ENCODE peak calls at places on chromosomes 4 and X, in ten cellular contexts. I is transverse colon, Q is HCT116, X is upper lobe of left lung, F is endothelial cell of umbilical vein, Z is suprapubic skin, M is breast epithelium, P is sigmoid colon, B is stomach, N is H1. K is an unnamed sample.
A peak's percentile ranks its signal among the peaks of the same experiment; 100 is the strongest.

GRCh38 chrX:68650491-68650890 is 3.0 kb downstream of the STARD8 start:
- DNase-seq in I (no peak), Q (no peak), X (no peak), F (no peak), Z (no peak), M (no peak), P (no peak), B (no peak), N (no peak), K (no peak)

GRCh38 chr4:1512738-1513660 is 106.8 kb upstream of the NKX1-1 start:
- DNase-seq in I (peak; percentile 25), Q (peak; percentile 15), X (peak; percentile 92), F (peak; percentile 5), Z (no peak), M (no peak), P (no peak), B (peak; percentile 62), N (peak; percentile 88), K (peak; percentile 25)

GRCh38 chr4:90641856-90642599 is 514.8 kb downstream of the CCSER1 start:
- DNase-seq in I (no peak), Q (no peak), X (no peak), F (no peak), Z (no peak), M (no peak), P (no peak), B (no peak), N (no peak), K (no peak)

GRCh38 chr4:184733654-184734524 is at the start of gene CENPU:
- DNase-seq in I (peak; percentile 97), Q (peak; percentile 91), X (peak; percentile 99), F (peak; percentile 99), Z (peak; percentile 96), M (peak; percentile 94), P (peak; percentile 97), B (peak; percentile 96), N (peak; percentile 99), K (peak; percentile 96)

GRCh38 chr4:42568610-42569207 is 88.2 kb downstream of the ATP8A1 start:
- DNase-seq in I (peak; percentile 72), Q (peak; percentile 59), X (no peak), F (peak; percentile 65), Z (no peak), M (peak; percentile 23), P (peak; percentile 72), B (peak; percentile 69), N (peak; percentile 54), K (peak; percentile 72)

GRCh38 chrX:101550362-101550761 is at the start of gene ARMCX1:
- DNase-seq in I (peak; percentile 57), Q (no peak), X (peak; percentile 68), F (peak; percentile 87), Z (peak; percentile 83), M (peak; percentile 34), P (peak; percentile 90), B (peak; percentile 49), N (peak; percentile 53), K (peak; percentile 60)

GRCh38 chrX:13051529-13052172 is 7.2 kb upstream of the FAM9C start:
- DNase-seq in I (no peak), Q (no peak), X (no peak), F (peak; percentile 87), Z (no peak), M (no peak), P (no peak), B (no peak), N (no peak), K (no peak)

GRCh38 chr4:78056265-78057129 is 626 bp upstream of the FRAS1 start:
- DNase-seq in I (peak; percentile 73), Q (peak; percentile 93), X (peak; percentile 59), F (peak; percentile 41), Z (peak; percentile 78), M (peak; percentile 63), P (peak; percentile 90), B (peak; percentile 81), N (peak; percentile 84), K (peak; percentile 94)

DNA sequence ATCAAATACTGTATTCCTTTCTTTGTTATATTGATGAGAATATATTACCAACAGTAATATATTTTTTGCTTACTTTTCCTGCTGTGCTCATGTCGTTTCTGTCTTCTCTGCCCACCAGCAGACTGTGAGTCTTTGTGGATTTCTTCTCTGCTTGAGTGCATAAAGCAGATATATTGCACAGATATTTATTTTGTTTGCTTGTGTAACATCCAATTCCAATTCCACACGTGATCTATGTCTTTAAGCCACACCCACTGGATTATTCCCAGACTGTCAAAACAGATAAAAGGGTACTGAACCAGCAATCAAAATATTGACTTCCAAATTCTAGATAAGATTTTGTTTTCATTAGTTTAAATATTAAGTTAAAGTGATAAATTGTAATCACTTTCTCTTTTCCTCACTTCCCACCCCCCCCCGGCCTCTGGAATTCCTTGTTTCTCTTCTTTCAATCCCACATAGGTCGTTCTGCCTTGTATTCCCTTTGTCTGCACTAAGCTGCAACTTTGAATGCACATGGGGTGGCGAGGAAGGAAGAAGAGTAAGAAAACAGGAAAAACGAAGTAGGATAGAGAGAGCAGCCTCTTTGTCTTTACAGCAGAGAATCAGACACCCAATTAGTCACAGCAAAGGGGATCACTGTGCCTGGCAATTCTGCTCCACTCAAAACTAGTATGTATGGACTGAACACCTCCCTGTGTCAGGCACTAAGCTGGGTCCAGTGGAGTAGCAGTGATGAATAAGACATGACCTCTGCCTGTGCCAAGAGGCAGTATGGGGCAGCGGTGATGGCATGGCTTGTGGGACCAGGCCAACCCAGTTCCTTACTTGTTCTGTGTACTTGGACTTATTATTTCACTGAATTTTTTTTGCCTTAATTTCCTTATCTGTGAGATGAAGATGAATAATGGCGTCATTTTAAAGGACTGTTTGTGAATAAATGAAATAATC is at the start of gene ADH1B:
- DNase-seq in I (no peak), Q (no peak), X (no peak), F (no peak), Z (no peak), M (no peak), P (no peak), B (no peak), N (no peak), K (no peak)
- TF ChIP-seq POLR2A in I (peak; percentile 41), Q (no peak), X (no peak), F (no peak), Z (no peak), M (peak; percentile 6), P (no peak), B (no peak), N (no peak), K (no peak)

DNA sequence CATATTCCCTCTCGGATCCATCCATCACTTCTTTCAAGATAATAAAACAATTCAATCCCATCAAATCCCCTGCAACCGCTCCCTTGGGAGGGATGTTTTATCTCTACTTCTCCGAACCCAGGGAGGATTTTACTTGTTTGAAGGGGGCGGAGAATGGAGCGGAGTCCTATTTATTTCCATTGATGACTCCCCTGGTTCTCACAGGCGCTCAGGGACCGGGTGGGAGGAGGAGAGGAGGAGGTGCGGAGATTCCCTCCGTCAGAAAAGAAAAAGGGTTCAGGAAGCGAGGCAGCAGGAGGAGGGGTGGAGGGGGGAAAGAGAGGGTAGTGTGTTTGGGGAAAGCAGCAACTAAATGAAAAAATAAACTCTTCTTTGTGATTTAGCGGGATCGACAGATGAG is 2.1 kb downstream of the NDNF start:
- DNase-seq in I (peak; percentile 11), Q (no peak), X (no peak), F (no peak), Z (no peak), M (no peak), P (peak; percentile 62), B (no peak), N (peak; percentile 52), K (no peak)
- H3K4me3 ChIP-seq in I (peak overlapping the region; percentile 77), Q (no peak overlapping the region), X (peak overlapping the region; percentile 64), F (no peak overlapping the region), Z (peak overlapping the region; percentile 63), M (peak overlapping the region; percentile 54), P (peak overlapping the region; percentile 67), B (peak overlapping the region; percentile 63), N (peak overlapping the region; percentile 70), K (peak overlapping the region; percentile 41)

GRCh38 chr4:146059865-146060264 is 115.7 kb upstream of the LSM6 start:
- DNase-seq in I (peak; percentile 16), Q (no peak), X (no peak), F (no peak), Z (no peak), M (no peak), P (no peak), B (no peak), N (no peak), K (no peak)

GRCh38 chr4:146058531-146058930 is 117.0 kb upstream of the LSM6 start:
- DNase-seq in I (no peak), Q (no peak), X (no peak), F (no peak), Z (no peak), M (no peak), P (no peak), B (no peak), N (no peak), K (no peak)

GRCh38 chr4:146061610-146062324 is 113.8 kb upstream of the LSM6 start:
- DNase-seq in I (no peak), Q (no peak), X (no peak), F (no peak), Z (no peak), M (no peak), P (no peak), B (no peak), N (no peak), K (no peak)

GRCh38 chr4:146062325-146062715 is 113.2 kb upstream of the LSM6 start:
- DNase-seq in I (no peak), Q (no peak), X (no peak), F (no peak), Z (no peak), M (no peak), P (no peak), B (no peak), N (no peak), K (no peak)

DNA sequence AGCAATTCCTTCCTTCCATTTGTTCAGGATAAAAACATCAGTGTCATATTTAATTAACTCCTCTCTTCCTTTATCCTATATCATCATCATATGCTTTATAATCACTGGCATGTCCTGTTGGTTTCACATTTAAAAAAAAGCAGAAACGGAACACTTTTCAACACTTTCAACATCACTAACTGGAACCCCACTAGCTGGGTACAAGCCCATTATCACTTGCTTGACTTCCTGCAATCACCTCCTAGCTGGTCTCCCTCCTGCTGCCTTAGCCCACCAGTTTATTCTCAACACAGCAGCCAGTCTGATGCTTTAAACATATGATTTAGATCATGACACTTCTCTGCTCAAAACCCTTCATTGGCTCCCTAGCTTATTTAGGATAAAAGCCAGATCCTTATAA is 116.4 kb upstream of the LSM6 start:
- DNase-seq in I (no peak), Q (no peak), X (no peak), F (no peak), Z (no peak), M (no peak), P (no peak), B (no peak), N (no peak), K (no peak)
- TF ChIP-seq POLR2AphosphoS5 in I (no peak), Q (no peak), X (no peak), F (no peak), Z (no peak), M (no peak), P (no peak), B (no peak), N (no peak), K (no peak)

GRCh38 chrX:73563740-73564073 is 710 bp downstream of the CHIC1 start:
- DNase-seq in I (no peak), Q (no peak), X (no peak), F (peak; percentile 54), Z (no peak), M (no peak), P (no peak), B (no peak), N (no peak), K (no peak)

GRCh38 chrX:73562458-73562857 is 539 bp upstream of the CHIC1 start:
- DNase-seq in I (no peak), Q (no peak), X (no peak), F (no peak), Z (no peak), M (no peak), P (no peak), B (no peak), N (no peak), K (no peak)

GRCh38 chrX:73561791-73562190 is 1.2 kb upstream of the CHIC1 start:
- DNase-seq in I (no peak), Q (no peak), X (no peak), F (no peak), Z (no peak), M (no peak), P (no peak), B (no peak), N (no peak), K (no peak)

GRCh38 chrX:73562986-73563739 is at the start of gene CHIC1:
- DNase-seq in I (peak; percentile 66), Q (no peak), X (peak; percentile 88), F (peak; percentile 65), Z (peak; percentile 76), M (peak; percentile 48), P (peak; percentile 85), B (peak; percentile 55), N (peak; percentile 65), K (peak; percentile 55)
- TF ChIP-seq POLR2A in I (no peak), Q (no peak), X (no peak), F (no peak), Z (no peak), M (no peak), P (no peak), B (no peak), N (peak; percentile 58), K (no peak)

K was measured in prostate gland.